ENCODE peak calls at places on chromosome 6, in six cellular contexts. B, S, A, H, V and G are unnamed samples.

GRCh38 chr6:137358273-137358672 is 135.9 kb downstream of the OLIG3 start:
- DNase-seq in H (no peak), V (no peak), A (peak), B (no peak), S (no peak), G (no peak)

GRCh38 chr6:20699402-20699801 is 165.1 kb downstream of the CDKAL1 start:
- DNase-seq in B (no peak), H (no peak), A (no peak), V (no peak), S (no peak), G (no peak)

GRCh38 chr6:157604816-157605215 is 218.2 kb upstream of the SNX9 start:
- DNase-seq in V (no peak), A (no peak), B (no peak), S (no peak), H (no peak), G (no peak)

GRCh38 chr6:133609404-133610270 is 279.3 kb upstream of the TCF21 start:
- DNase-seq in B (no peak), S (peak), V (peak), A (no peak), H (no peak), G (no peak)

GRCh38 chr6:161348628-161348994 is 74.8 kb upstream of the AGPAT4 start:
- DNase-seq in S (no peak), H (no peak), A (no peak), B (no peak), V (no peak), G (no peak)

GRCh38 chr6:6696867-6697531 is 108.5 kb downstream of the LY86 start:
- DNase-seq in A (peak), S (peak), H (no peak), V (peak), B (no peak), G (no peak)

GRCh38 chr6:99608059-99608885 is 1.6 kb downstream of the PRDM13 start:
- DNase-seq in H (no peak), B (no peak), A (no peak), V (no peak), S (no peak), G (no peak)

GRCh38 chr6:132085731-132086130 is 134.6 kb upstream of the CCN2 start:
- DNase-seq in A (no peak), B (no peak), V (peak), H (no peak), S (no peak), G (no peak)

GRCh38 chr6:108838101-108838717 is 10.0 kb upstream of the ARMC2 start:
- DNase-seq in V (peak), H (no peak), A (peak), B (no peak), S (no peak), G (no peak)

GRCh38 chr6:103872219-103872618 is 987.5 kb downstream of the HACE1 start:
- DNase-seq in S (no peak), B (no peak), V (no peak), A (no peak), H (no peak), G (no peak)

GRCh38 chr6:3610206-3610605 is 141.3 kb downstream of the PXDC1 start:
- DNase-seq in B (no peak), V (no peak), A (no peak), S (no peak), H (no peak), G (no peak)

GRCh38 chr6:157013649-157014365 is 236.6 kb downstream of the ARID1B start:
- DNase-seq in B (no peak), V (no peak), A (no peak), H (no peak), S (no peak), G (no peak)

GRCh38 chr6:43797919-43798318 is 27.9 kb downstream of the VEGFA start:
- DNase-seq in S (no peak), B (no peak), V (no peak), H (no peak), A (no peak), G (no peak)

GRCh38 chr6:92047886-92048285 is 1371.5 kb downstream of the EPHA7 start:
- DNase-seq in S (no peak), A (no peak), V (no peak), B (no peak), H (no peak), G (no peak)

GRCh38 chr6:106568518-106568917 is 60.8 kb downstream of the RTN4IP1 start:
- DNase-seq in S (no peak), H (no peak), A (no peak), B (no peak), V (no peak), G (no peak)

GRCh38 chr6:157280153-157280552 is 43.2 kb downstream of the TMEM242 start:
- DNase-seq in A (no peak), H (no peak), S (no peak), V (no peak), B (no peak), G (no peak)

GRCh38 chr6:157614026-157614484 is 209.0 kb upstream of the SNX9 start:
- DNase-seq in H (no peak), S (no peak), V (peak), A (no peak), B (no peak), G (no peak)

GRCh38 chr6:105786449-105786848 is 299.7 kb upstream of the PRDM1 start:
- DNase-seq in S (no peak), B (no peak), V (no peak), A (no peak), H (no peak), G (no peak)

GRCh38 chr6:170179925-170180324 is 111.0 kb downstream of the DLL1 start:
- DNase-seq in H (no peak), A (no peak), V (no peak), S (no peak), B (no peak), G (no peak)

GRCh38 chr6:27753668-27754407 is 158.4 kb downstream of the OR2B2 start:
- DNase-seq in B (peak), V (peak), A (peak), S (peak), H (peak), G (peak)

GRCh38 chr6:107690864-107691661 is 133.1 kb downstream of the SCML4 start:
- DNase-seq in B (no peak), V (no peak), H (no peak), A (no peak), S (no peak), G (no peak)

GRCh38 chr6:62737792-62738191 is 451.8 kb upstream of the KHDRBS2 start:
- DNase-seq in B (no peak), A (no peak), H (no peak), S (no peak), V (no peak), G (no peak)

GRCh38 chr6:157366648-157367047 is 14.3 kb upstream of the ZDHHC14 start:
- DNase-seq in H (no peak), B (no peak), A (peak), V (no peak), S (no peak), G (no peak)

GRCh38 chr6:135630789-135631376 is 133.3 kb upstream of the AHI1 start:
- DNase-seq in H (no peak), B (no peak), S (no peak), A (peak), V (no peak), G (no peak)

GRCh38 chr6:73234732-73235131 is 9.4 kb upstream of the KHDC1L start:
- DNase-seq in A (no peak), B (no peak), S (peak), V (no peak), H (no peak), G (no peak)

GRCh38 chr6:41757931-41758640 is 10.9 kb upstream of the PGC start:
- DNase-seq in H (no peak), S (no peak), A (no peak), V (no peak), B (no peak), G (no peak)

GRCh38 chr6:84065718-84066290 is 32.2 kb downstream of the MRAP2 start:
- DNase-seq in B (no peak), V (no peak), S (no peak), A (no peak), H (no peak), G (no peak)

GRCh38 chr6:112839525-112839961 is 492.4 kb downstream of the RFPL4B start:
- DNase-seq in V (no peak), S (no peak), A (no peak), H (no peak), B (no peak), G (no peak)

GRCh38 chr6:165045631-165046030 is 263.8 kb downstream of the C6orf118 start:
- DNase-seq in A (no peak), S (no peak), H (no peak), V (no peak), B (no peak), G (no peak)

GRCh38 chr6:54327631-54328030 is 19.4 kb downstream of the TINAG start:
- DNase-seq in V (no peak), H (no peak), A (no peak), S (no peak), B (no peak), G (no peak)

GRCh38 chr6:11700118-11700718 is 78.4 kb downstream of the ADTRP start:
- DNase-seq in S (peak), A (no peak), H (peak), V (peak), B (no peak), G (no peak)